ENCODE peak calls at places on chromosomes 5 and 9, in eight cellular contexts. One of them, this sample, is unnamed.

GRCh38 chr9:98477884-98478283 is 222.4 kb upstream of the TBC1D2 start:
- DNase-seq in iris pigment epithelial cell: no peak
- DNase-seq in activated CD4-positive, alpha-beta T cell treated with anti-CD3 and anti-CD28 coated beads, Interleukin-2, amount 50 U/mL, for 1 hour: no peak
- DNase-seq in ovary: no peak
- DNase-seq in mucosa of gallbladder: no peak
- DNase-seq in AG08396: no peak
- DNase-seq in activated CD8-positive, alpha-beta memory T cell treated with anti-CD3 and anti-CD28 coated beads, Interleukin-2, amount 50 U/mL, for 48 hours: no peak
- DNase-seq in aorta: no peak
- DNase-seq in this sample: no peak

GRCh38 chr5:88743231-88743879 is 139.6 kb downstream of the MEF2C start:
- DNase-seq in iris pigment epithelial cell: no peak
- DNase-seq in activated CD4-positive, alpha-beta T cell treated with anti-CD3 and anti-CD28 coated beads, Interleukin-2, amount 50 U/mL, for 1 hour: no peak
- DNase-seq in ovary: no peak
- DNase-seq in mucosa of gallbladder: peak; percentile 23
- DNase-seq in AG08396: no peak
- DNase-seq in activated CD8-positive, alpha-beta memory T cell treated with anti-CD3 and anti-CD28 coated beads, Interleukin-2, amount 50 U/mL, for 48 hours: no peak
- DNase-seq in aorta: no peak
- DNase-seq in this sample: no peak

GRCh38 chr5:4188704-4189103 is 593.1 kb downstream of the IRX1 start:
- DNase-seq in iris pigment epithelial cell: no peak
- DNase-seq in activated CD4-positive, alpha-beta T cell treated with anti-CD3 and anti-CD28 coated beads, Interleukin-2, amount 50 U/mL, for 1 hour: no peak
- DNase-seq in ovary: no peak
- DNase-seq in mucosa of gallbladder: no peak
- DNase-seq in AG08396: no peak
- DNase-seq in activated CD8-positive, alpha-beta memory T cell treated with anti-CD3 and anti-CD28 coated beads, Interleukin-2, amount 50 U/mL, for 48 hours: no peak
- DNase-seq in aorta: no peak
- DNase-seq in this sample: no peak

GRCh38 chr5:17190242-17190778 is 27.1 kb upstream of the BASP1 start:
- DNase-seq in iris pigment epithelial cell: peak; percentile 87
- DNase-seq in activated CD4-positive, alpha-beta T cell treated with anti-CD3 and anti-CD28 coated beads, Interleukin-2, amount 50 U/mL, for 1 hour: no peak
- DNase-seq in ovary: no peak
- DNase-seq in mucosa of gallbladder: peak; percentile 27
- DNase-seq in AG08396: no peak
- DNase-seq in activated CD8-positive, alpha-beta memory T cell treated with anti-CD3 and anti-CD28 coated beads, Interleukin-2, amount 50 U/mL, for 48 hours: no peak
- DNase-seq in aorta: no peak
- DNase-seq in this sample: peak; percentile 14

GRCh38 chr5:147174671-147175070 is 60.2 kb upstream of the STK32A start:
- DNase-seq in iris pigment epithelial cell: no peak
- DNase-seq in activated CD4-positive, alpha-beta T cell treated with anti-CD3 and anti-CD28 coated beads, Interleukin-2, amount 50 U/mL, for 1 hour: no peak
- DNase-seq in ovary: no peak
- DNase-seq in mucosa of gallbladder: no peak
- DNase-seq in AG08396: no peak
- DNase-seq in activated CD8-positive, alpha-beta memory T cell treated with anti-CD3 and anti-CD28 coated beads, Interleukin-2, amount 50 U/mL, for 48 hours: no peak
- DNase-seq in aorta: no peak
- DNase-seq in this sample: no peak

GRCh38 chr5:474826-475661 is 32.1 kb downstream of the EXOC3 start:
- DNase-seq in iris pigment epithelial cell: peak; percentile 9
- DNase-seq in activated CD4-positive, alpha-beta T cell treated with anti-CD3 and anti-CD28 coated beads, Interleukin-2, amount 50 U/mL, for 1 hour: no peak
- DNase-seq in ovary: peak; percentile 52
- DNase-seq in mucosa of gallbladder: no peak
- DNase-seq in AG08396: no peak
- DNase-seq in activated CD8-positive, alpha-beta memory T cell treated with anti-CD3 and anti-CD28 coated beads, Interleukin-2, amount 50 U/mL, for 48 hours: no peak
- DNase-seq in aorta: peak; percentile 77
- DNase-seq in this sample: no peak

GRCh38 chr5:55418994-55419991 is 111.5 kb downstream of the MTREX start:
- DNase-seq in iris pigment epithelial cell: peak; percentile 79
- DNase-seq in activated CD4-positive, alpha-beta T cell treated with anti-CD3 and anti-CD28 coated beads, Interleukin-2, amount 50 U/mL, for 1 hour: no peak
- DNase-seq in ovary: no peak
- DNase-seq in mucosa of gallbladder: no peak
- DNase-seq in AG08396: peak; percentile 19
- DNase-seq in activated CD8-positive, alpha-beta memory T cell treated with anti-CD3 and anti-CD28 coated beads, Interleukin-2, amount 50 U/mL, for 48 hours: no peak
- DNase-seq in aorta: no peak
- DNase-seq in this sample: no peak

GRCh38 chr9:74887041-74887980 is at the start of gene TRPM6:
- DNase-seq in iris pigment epithelial cell: peak; percentile 78
- DNase-seq in activated CD4-positive, alpha-beta T cell treated with anti-CD3 and anti-CD28 coated beads, Interleukin-2, amount 50 U/mL, for 1 hour: peak; percentile 10
- DNase-seq in ovary: peak; percentile 67
- DNase-seq in mucosa of gallbladder: peak; percentile 50
- DNase-seq in AG08396: peak; percentile 71
- DNase-seq in activated CD8-positive, alpha-beta memory T cell treated with anti-CD3 and anti-CD28 coated beads, Interleukin-2, amount 50 U/mL, for 48 hours: peak; percentile 78
- DNase-seq in aorta: peak; percentile 92
- DNase-seq in this sample: no peak

GRCh38 chr9:115071176-115071575 is 46.8 kb downstream of the TNC start:
- DNase-seq in iris pigment epithelial cell: no peak
- DNase-seq in activated CD4-positive, alpha-beta T cell treated with anti-CD3 and anti-CD28 coated beads, Interleukin-2, amount 50 U/mL, for 1 hour: no peak
- DNase-seq in ovary: no peak
- DNase-seq in mucosa of gallbladder: no peak
- DNase-seq in AG08396: no peak
- DNase-seq in activated CD8-positive, alpha-beta memory T cell treated with anti-CD3 and anti-CD28 coated beads, Interleukin-2, amount 50 U/mL, for 48 hours: no peak
- DNase-seq in aorta: no peak
- DNase-seq in this sample: no peak

GRCh38 chr9:33752130-33752637 is 43.2 kb upstream of the PRSS3 start:
- DNase-seq in iris pigment epithelial cell: no peak
- DNase-seq in activated CD4-positive, alpha-beta T cell treated with anti-CD3 and anti-CD28 coated beads, Interleukin-2, amount 50 U/mL, for 1 hour: no peak
- DNase-seq in ovary: no peak
- DNase-seq in mucosa of gallbladder: peak; percentile 19
- DNase-seq in AG08396: no peak
- DNase-seq in activated CD8-positive, alpha-beta memory T cell treated with anti-CD3 and anti-CD28 coated beads, Interleukin-2, amount 50 U/mL, for 48 hours: no peak
- DNase-seq in aorta: no peak
- DNase-seq in this sample: no peak

GRCh38 chr5:39256472-39256871 is 37.1 kb upstream of the FYB1 start:
- DNase-seq in iris pigment epithelial cell: peak; percentile 82
- DNase-seq in activated CD4-positive, alpha-beta T cell treated with anti-CD3 and anti-CD28 coated beads, Interleukin-2, amount 50 U/mL, for 1 hour: no peak
- DNase-seq in ovary: no peak
- DNase-seq in mucosa of gallbladder: no peak
- DNase-seq in AG08396: peak; percentile 52
- DNase-seq in activated CD8-positive, alpha-beta memory T cell treated with anti-CD3 and anti-CD28 coated beads, Interleukin-2, amount 50 U/mL, for 48 hours: no peak
- DNase-seq in aorta: no peak
- DNase-seq in this sample: no peak

GRCh38 chr5:72106922-72107873 is at the start of gene MAP1B:
- DNase-seq in iris pigment epithelial cell: peak; percentile 60
- DNase-seq in activated CD4-positive, alpha-beta T cell treated with anti-CD3 and anti-CD28 coated beads, Interleukin-2, amount 50 U/mL, for 1 hour: no peak
- DNase-seq in ovary: peak; percentile 72
- DNase-seq in mucosa of gallbladder: peak; percentile 16
- DNase-seq in AG08396: peak; percentile 75
- DNase-seq in activated CD8-positive, alpha-beta memory T cell treated with anti-CD3 and anti-CD28 coated beads, Interleukin-2, amount 50 U/mL, for 48 hours: no peak
- DNase-seq in aorta: peak; percentile 87
- DNase-seq in this sample: no peak

GRCh38 chr9:113636165-113636564 is 172.6 kb downstream of the RGS3 start:
- DNase-seq in iris pigment epithelial cell: peak; percentile 90
- DNase-seq in activated CD4-positive, alpha-beta T cell treated with anti-CD3 and anti-CD28 coated beads, Interleukin-2, amount 50 U/mL, for 1 hour: no peak
- DNase-seq in ovary: no peak
- DNase-seq in mucosa of gallbladder: no peak
- DNase-seq in AG08396: peak; percentile 78
- DNase-seq in activated CD8-positive, alpha-beta memory T cell treated with anti-CD3 and anti-CD28 coated beads, Interleukin-2, amount 50 U/mL, for 48 hours: peak; percentile 28
- DNase-seq in aorta: no peak
- DNase-seq in this sample: no peak

GRCh38 chr9:38205279-38205678 is 136.3 kb upstream of the SHB start:
- DNase-seq in iris pigment epithelial cell: peak; percentile 22
- DNase-seq in activated CD4-positive, alpha-beta T cell treated with anti-CD3 and anti-CD28 coated beads, Interleukin-2, amount 50 U/mL, for 1 hour: no peak
- DNase-seq in ovary: no peak
- DNase-seq in mucosa of gallbladder: no peak
- DNase-seq in AG08396: no peak
- DNase-seq in activated CD8-positive, alpha-beta memory T cell treated with anti-CD3 and anti-CD28 coated beads, Interleukin-2, amount 50 U/mL, for 48 hours: no peak
- DNase-seq in aorta: no peak
- DNase-seq in this sample: no peak

GRCh38 chr9:69149321-69149807 is 24.7 kb upstream of the TJP2 start:
- DNase-seq in iris pigment epithelial cell: peak; percentile 88
- DNase-seq in activated CD4-positive, alpha-beta T cell treated with anti-CD3 and anti-CD28 coated beads, Interleukin-2, amount 50 U/mL, for 1 hour: no peak
- DNase-seq in ovary: no peak
- DNase-seq in mucosa of gallbladder: no peak
- DNase-seq in AG08396: peak; percentile 56
- DNase-seq in activated CD8-positive, alpha-beta memory T cell treated with anti-CD3 and anti-CD28 coated beads, Interleukin-2, amount 50 U/mL, for 48 hours: no peak
- DNase-seq in aorta: no peak
- DNase-seq in this sample: no peak

GRCh38 chr5:17217421-17218352 is at the start of gene BASP1:
- DNase-seq in iris pigment epithelial cell: peak; percentile 90
- DNase-seq in activated CD4-positive, alpha-beta T cell treated with anti-CD3 and anti-CD28 coated beads, Interleukin-2, amount 50 U/mL, for 1 hour: no peak
- DNase-seq in ovary: peak; percentile 80
- DNase-seq in mucosa of gallbladder: peak; percentile 63
- DNase-seq in AG08396: peak; percentile 92
- DNase-seq in activated CD8-positive, alpha-beta memory T cell treated with anti-CD3 and anti-CD28 coated beads, Interleukin-2, amount 50 U/mL, for 48 hours: peak; percentile 52
- DNase-seq in aorta: peak; percentile 97
- DNase-seq in this sample: peak; percentile 73

GRCh38 chr5:62149894-62150293 is 156.1 kb upstream of the KIF2A start:
- DNase-seq in iris pigment epithelial cell: no peak
- DNase-seq in activated CD4-positive, alpha-beta T cell treated with anti-CD3 and anti-CD28 coated beads, Interleukin-2, amount 50 U/mL, for 1 hour: no peak
- DNase-seq in ovary: no peak
- DNase-seq in mucosa of gallbladder: no peak
- DNase-seq in AG08396: no peak
- DNase-seq in activated CD8-positive, alpha-beta memory T cell treated with anti-CD3 and anti-CD28 coated beads, Interleukin-2, amount 50 U/mL, for 48 hours: no peak
- DNase-seq in aorta: no peak
- DNase-seq in this sample: no peak

GRCh38 chr5:53552561-53552960 is 7.9 kb upstream of the NDUFS4 start:
- DNase-seq in iris pigment epithelial cell: no peak
- DNase-seq in activated CD4-positive, alpha-beta T cell treated with anti-CD3 and anti-CD28 coated beads, Interleukin-2, amount 50 U/mL, for 1 hour: no peak
- DNase-seq in ovary: no peak
- DNase-seq in mucosa of gallbladder: no peak
- DNase-seq in AG08396: no peak
- DNase-seq in activated CD8-positive, alpha-beta memory T cell treated with anti-CD3 and anti-CD28 coated beads, Interleukin-2, amount 50 U/mL, for 48 hours: no peak
- DNase-seq in aorta: no peak
- DNase-seq in this sample: no peak

GRCh38 chr9:131675437-131676022 is 64.3 kb downstream of the RAPGEF1 start:
- DNase-seq in iris pigment epithelial cell: no peak
- DNase-seq in activated CD4-positive, alpha-beta T cell treated with anti-CD3 and anti-CD28 coated beads, Interleukin-2, amount 50 U/mL, for 1 hour: no peak
- DNase-seq in ovary: no peak
- DNase-seq in mucosa of gallbladder: no peak
- DNase-seq in AG08396: no peak
- DNase-seq in activated CD8-positive, alpha-beta memory T cell treated with anti-CD3 and anti-CD28 coated beads, Interleukin-2, amount 50 U/mL, for 48 hours: no peak
- DNase-seq in aorta: no peak
- DNase-seq in this sample: no peak

GRCh38 chr5:169301386-169301930 is 519 bp upstream of the SLIT3 start:
- DNase-seq in iris pigment epithelial cell: no peak
- DNase-seq in activated CD4-positive, alpha-beta T cell treated with anti-CD3 and anti-CD28 coated beads, Interleukin-2, amount 50 U/mL, for 1 hour: no peak
- DNase-seq in ovary: no peak
- DNase-seq in mucosa of gallbladder: no peak
- DNase-seq in AG08396: no peak
- DNase-seq in activated CD8-positive, alpha-beta memory T cell treated with anti-CD3 and anti-CD28 coated beads, Interleukin-2, amount 50 U/mL, for 48 hours: no peak
- DNase-seq in aorta: no peak
- DNase-seq in this sample: no peak

GRCh38 chr9:96486351-96487029 is 36.5 kb downstream of the HABP4 start:
- DNase-seq in iris pigment epithelial cell: peak; percentile 91
- DNase-seq in activated CD4-positive, alpha-beta T cell treated with anti-CD3 and anti-CD28 coated beads, Interleukin-2, amount 50 U/mL, for 1 hour: no peak
- DNase-seq in ovary: peak; percentile 47
- DNase-seq in mucosa of gallbladder: peak; percentile 44
- DNase-seq in AG08396: peak; percentile 83
- DNase-seq in activated CD8-positive, alpha-beta memory T cell treated with anti-CD3 and anti-CD28 coated beads, Interleukin-2, amount 50 U/mL, for 48 hours: peak; percentile 12
- DNase-seq in aorta: no peak
- DNase-seq in this sample: no peak

GRCh38 chr9:2340046-2340760 is 281.4 kb upstream of the VLDLR start:
- DNase-seq in iris pigment epithelial cell: peak; percentile 39
- DNase-seq in activated CD4-positive, alpha-beta T cell treated with anti-CD3 and anti-CD28 coated beads, Interleukin-2, amount 50 U/mL, for 1 hour: no peak
- DNase-seq in ovary: no peak
- DNase-seq in mucosa of gallbladder: no peak
- DNase-seq in AG08396: no peak
- DNase-seq in activated CD8-positive, alpha-beta memory T cell treated with anti-CD3 and anti-CD28 coated beads, Interleukin-2, amount 50 U/mL, for 48 hours: no peak
- DNase-seq in aorta: no peak
- DNase-seq in this sample: no peak

GRCh38 chr9:36053971-36054370 is 17.3 kb downstream of the RECK start:
- DNase-seq in iris pigment epithelial cell: peak; percentile 45
- DNase-seq in activated CD4-positive, alpha-beta T cell treated with anti-CD3 and anti-CD28 coated beads, Interleukin-2, amount 50 U/mL, for 1 hour: no peak
- DNase-seq in ovary: no peak
- DNase-seq in mucosa of gallbladder: no peak
- DNase-seq in AG08396: no peak
- DNase-seq in activated CD8-positive, alpha-beta memory T cell treated with anti-CD3 and anti-CD28 coated beads, Interleukin-2, amount 50 U/mL, for 48 hours: no peak
- DNase-seq in aorta: no peak
- DNase-seq in this sample: no peak

GRCh38 chr5:124639095-124639665 is 107.3 kb downstream of the ZNF608 start:
- DNase-seq in iris pigment epithelial cell: no peak
- DNase-seq in activated CD4-positive, alpha-beta T cell treated with anti-CD3 and anti-CD28 coated beads, Interleukin-2, amount 50 U/mL, for 1 hour: no peak
- DNase-seq in ovary: no peak
- DNase-seq in mucosa of gallbladder: no peak
- DNase-seq in AG08396: no peak
- DNase-seq in activated CD8-positive, alpha-beta memory T cell treated with anti-CD3 and anti-CD28 coated beads, Interleukin-2, amount 50 U/mL, for 48 hours: no peak
- DNase-seq in aorta: no peak
- DNase-seq in this sample: no peak

GRCh38 chr5:178356459-178356872 is 123.9 kb upstream of the PHYKPL start:
- DNase-seq in iris pigment epithelial cell: no peak
- DNase-seq in activated CD4-positive, alpha-beta T cell treated with anti-CD3 and anti-CD28 coated beads, Interleukin-2, amount 50 U/mL, for 1 hour: no peak
- DNase-seq in ovary: no peak
- DNase-seq in mucosa of gallbladder: no peak
- DNase-seq in AG08396: no peak
- DNase-seq in activated CD8-positive, alpha-beta memory T cell treated with anti-CD3 and anti-CD28 coated beads, Interleukin-2, amount 50 U/mL, for 48 hours: no peak
- DNase-seq in aorta: peak; percentile 74
- DNase-seq in this sample: no peak

GRCh38 chr5:132742626-132743025 is 4.6 kb upstream of the CCNI2 start:
- DNase-seq in iris pigment epithelial cell: no peak
- DNase-seq in activated CD4-positive, alpha-beta T cell treated with anti-CD3 and anti-CD28 coated beads, Interleukin-2, amount 50 U/mL, for 1 hour: no peak
- DNase-seq in ovary: no peak
- DNase-seq in mucosa of gallbladder: no peak
- DNase-seq in AG08396: no peak
- DNase-seq in activated CD8-positive, alpha-beta memory T cell treated with anti-CD3 and anti-CD28 coated beads, Interleukin-2, amount 50 U/mL, for 48 hours: no peak
- DNase-seq in aorta: no peak
- DNase-seq in this sample: no peak

GRCh38 chr9:33245341-33245740 is 5.4 kb downstream of the SPINK4 start:
- DNase-seq in iris pigment epithelial cell: no peak
- DNase-seq in activated CD4-positive, alpha-beta T cell treated with anti-CD3 and anti-CD28 coated beads, Interleukin-2, amount 50 U/mL, for 1 hour: no peak
- DNase-seq in ovary: no peak
- DNase-seq in mucosa of gallbladder: no peak
- DNase-seq in AG08396: no peak
- DNase-seq in activated CD8-positive, alpha-beta memory T cell treated with anti-CD3 and anti-CD28 coated beads, Interleukin-2, amount 50 U/mL, for 48 hours: peak; percentile 42
- DNase-seq in aorta: no peak
- DNase-seq in this sample: no peak

GRCh38 chr5:57215629-57216195 is 41.9 kb downstream of the GPBP1 start:
- DNase-seq in iris pigment epithelial cell: peak; percentile 62
- DNase-seq in activated CD4-positive, alpha-beta T cell treated with anti-CD3 and anti-CD28 coated beads, Interleukin-2, amount 50 U/mL, for 1 hour: no peak
- DNase-seq in ovary: no peak
- DNase-seq in mucosa of gallbladder: no peak
- DNase-seq in AG08396: no peak
- DNase-seq in activated CD8-positive, alpha-beta memory T cell treated with anti-CD3 and anti-CD28 coated beads, Interleukin-2, amount 50 U/mL, for 48 hours: no peak
- DNase-seq in aorta: no peak
- DNase-seq in this sample: no peak